ENCODE peak calls at places on chromosomes 13 and 19, in five cellular contexts. Y is CD8-positive, alpha-beta memory T cell; K is activated naive CD8-positive, alpha-beta T cell treated with anti-CD3 and anti-CD28 coated beads for 36 hours; J is T-helper 1 cell; P is NCI-H1417. C is an unnamed sample.

GRCh38 chr19:7590256-7590655 is 5.4 kb upstream of the CAMSAP3 start:
- DNase-seq in Y (no peak), K (no peak), J (no peak), P (no peak), C (no peak)

GRCh38 chr13:27379694-27380596 is 44.5 kb upstream of the GTF3A start:
- DNase-seq in Y (peak; percentile 60), K (peak; percentile 57), J (peak; percentile 48), P (peak; percentile 43), C (peak; percentile 31)

GRCh38 chr19:5121286-5122120 is 152.6 kb downstream of the KDM4B start:
- DNase-seq in Y (no peak), K (no peak), J (no peak), P (no peak), C (no peak)

GRCh38 chr19:30857388-30857787 is 485.2 kb downstream of the ZNF536 start:
- DNase-seq in Y (no peak), K (no peak), J (no peak), P (no peak), C (no peak)

GRCh38 chr13:32098275-32098674 is 66.7 kb downstream of the FRY start:
- DNase-seq in Y (no peak), K (no peak), J (no peak), P (no peak), C (no peak)

GRCh38 chr19:49591731-49592485 is 926 bp downstream of the PRR12 start:
- DNase-seq in Y (peak; percentile 69), K (peak; percentile 63), J (peak; percentile 53), P (peak; percentile 50), C (peak; percentile 55)

GRCh38 chr13:40228486-40228885 is 438.0 kb downstream of the FOXO1 start:
- DNase-seq in Y (no peak), K (no peak), J (no peak), P (no peak), C (no peak)

GRCh38 chr13:27997904-27998522 is 9.5 kb upstream of the URAD start:
- DNase-seq in Y (no peak), K (no peak), J (peak; percentile 24), P (no peak), C (peak; percentile 55)

GRCh38 chr13:62710766-62711165 is 1295.1 kb upstream of the PCDH20 start:
- DNase-seq in Y (no peak), K (no peak), J (no peak), P (no peak), C (no peak)

GRCh38 chr19:54298357-54299125 is 14.4 kb downstream of the LILRA5 start:
- DNase-seq in Y (no peak), K (no peak), J (no peak), P (no peak), C (no peak)

GRCh38 chr13:77213644-77214043 is 113.2 kb downstream of the MYCBP2 start:
- DNase-seq in Y (no peak), K (no peak), J (no peak), P (no peak), C (no peak)

GRCh38 chr19:40154121-40154680 is 37.0 kb upstream of the MAP3K10 start:
- DNase-seq in Y (no peak), K (no peak), J (no peak), P (no peak), C (no peak)

GRCh38 chr19:16660763-16661479 is at the start of gene TMEM38A:
- DNase-seq in Y (peak; percentile 63), K (peak; percentile 63), J (peak; percentile 14), P (peak; percentile 31), C (no peak)

GRCh38 chr19:7442423-7442822 is 46.4 kb downstream of the PEX11G start:
- DNase-seq in Y (no peak), K (no peak), J (no peak), P (no peak), C (no peak)

GRCh38 chr19:3547301-3547731 is 8.3 kb downstream of the TEKTIP1 start:
- DNase-seq in Y (no peak), K (peak; percentile 44), J (no peak), P (no peak), C (no peak)

GRCh38 chr13:74052402-74052928 is 81.7 kb downstream of the KLF12 start:
- DNase-seq in Y (no peak), K (no peak), J (peak; percentile 8), P (no peak), C (no peak)

GRCh38 chr19:48342414-48342738 is 17.0 kb downstream of the EMP3 start:
- DNase-seq in Y (no peak), K (no peak), J (no peak), P (no peak), C (no peak)

GRCh38 chr19:45069056-45069455 is 7.2 kb downstream of the ZNF296 start:
- DNase-seq in Y (no peak), K (no peak), J (no peak), P (no peak), C (no peak)

GRCh38 chr13:60642552-60642951 is 245.5 kb downstream of the TDRD3 start:
- DNase-seq in Y (no peak), K (no peak), J (no peak), P (no peak), C (no peak)

GRCh38 chr13:99197257-99197651 is 3.4 kb upstream of the UBAC2 start:
- DNase-seq in Y (no peak), K (no peak), J (no peak), P (peak; percentile 45), C (no peak)

GRCh38 chr13:40469581-40470282 is 196.7 kb downstream of the FOXO1 start:
- DNase-seq in Y (no peak), K (no peak), J (no peak), P (no peak), C (no peak)

GRCh38 chr13:32022292-32022691 is 9.3 kb upstream of the FRY start:
- DNase-seq in Y (no peak), K (no peak), J (no peak), P (no peak), C (no peak)

GRCh38 chr19:4669723-4670480 is at the start of gene MYDGF:
- DNase-seq in Y (peak; percentile 94), K (peak; percentile 96), J (peak; percentile 92), P (peak; percentile 92), C (peak; percentile 55)

GRCh38 chr19:45311640-45312039 is 11.0 kb downstream of the CKM start:
- DNase-seq in Y (no peak), K (no peak), J (no peak), P (no peak), C (no peak)

GRCh38 chr13:23020246-23020843 is 160.4 kb upstream of the SGCG start:
- DNase-seq in Y (no peak), K (no peak), J (peak; percentile 46), P (peak; percentile 24), C (peak; percentile 51)

GRCh38 chr19:58581227-58582141 is 8.3 kb upstream of the MZF1 start:
- DNase-seq in Y (peak; percentile 91), K (peak; percentile 89), J (peak; percentile 88), P (no peak), C (no peak)

GRCh38 chr19:40585241-40585640 is 8.6 kb downstream of the SHKBP1 start:
- DNase-seq in Y (no peak), K (no peak), J (no peak), P (no peak), C (no peak)

GRCh38 chr13:110268061-110268460 is 38.9 kb downstream of the COL4A1 start:
- DNase-seq in Y (no peak), K (no peak), J (no peak), P (no peak), C (no peak)

GRCh38 chr13:20989883-20990282 is 71.5 kb downstream of the LATS2 start:
- DNase-seq in Y (no peak), K (no peak), J (no peak), P (no peak), C (no peak)

GRCh38 chr19:15937771-15938170 is 3.4 kb upstream of the CYP4F11 start:
- DNase-seq in Y (no peak), K (no peak), J (no peak), P (no peak), C (no peak)

GRCh38 chr19:51375504-51376221 is 3.2 kb upstream of the NKG7 start:
- DNase-seq in Y (peak; percentile 66), K (peak; percentile 70), J (peak; percentile 21), P (no peak), C (peak; percentile 14)

GRCh38 chr13:41284512-41285288 is 21.3 kb upstream of the MTRF1 start:
- DNase-seq in Y (no peak), K (no peak), J (no peak), P (no peak), C (no peak)

GRCh38 chr13:31355001-31355400 is 155.2 kb downstream of the B3GLCT start:
- DNase-seq in Y (no peak), K (no peak), J (no peak), P (no peak), C (no peak)

GRCh38 chr19:53982056-53982455 is 9.4 kb upstream of the CACNG6 start:
- DNase-seq in Y (no peak), K (no peak), J (no peak), P (no peak), C (no peak)

GRCh38 chr13:27954406-27954851 is 14.7 kb downstream of the CDX2 start:
- DNase-seq in Y (no peak), K (no peak), J (no peak), P (peak; percentile 27), C (no peak)

GRCh38 chr13:99926014-99926731 is 45.4 kb downstream of the ZIC5 start:
- DNase-seq in Y (no peak), K (no peak), J (no peak), P (peak; percentile 93), C (no peak)

GRCh38 chr13:99941086-99941485 is 30.5 kb downstream of the ZIC5 start:
- DNase-seq in Y (no peak), K (no peak), J (no peak), P (no peak), C (no peak)

GRCh38 chr19:54305141-54305540 is 7.8 kb downstream of the LILRA5 start:
- DNase-seq in Y (no peak), K (no peak), J (no peak), P (no peak), C (no peak)

C was measured in KG1.